ENCODE peak calls at places on chromosome 14, in six cellular contexts. K, Z, O, N, Y and D are unnamed samples.

GRCh38 chr14:59310644-59311043 is 122.2 kb downstream of the DAAM1 start:
- DNase-seq in K (no peak), Y (no peak), Z (no peak), O (no peak), N (no peak), D (no peak)

GRCh38 chr14:52790011-52790755 is 1.2 kb downstream of the GNPNAT1 start:
- DNase-seq in Z (no peak), Y (no peak), N (no peak), K (no peak), O (no peak), D (peak; percentile 31)

GRCh38 chr14:30317729-30318128 is 241.2 kb upstream of the G2E3 start:
- DNase-seq in N (no peak), Z (no peak), Y (no peak), K (no peak), O (no peak), D (no peak)

GRCh38 chr14:83975435-83976222 is 1554.3 kb upstream of the FLRT2 start:
- DNase-seq in Z (peak; percentile 41), Y (no peak), K (no peak), O (peak; percentile 15), N (no peak), D (no peak)

GRCh38 chr14:55416866-55417265 is 5.2 kb upstream of the ATG14 start:
- DNase-seq in O (no peak), N (no peak), Z (no peak), K (no peak), Y (no peak), D (peak; percentile 36)

GRCh38 chr14:91310620-91311283 is 66.2 kb upstream of the GPR68 start:
- DNase-seq in O (no peak), K (no peak), Z (no peak), Y (no peak), N (no peak), D (no peak)

GRCh38 chr14:69610020-69610858 is 1.2 kb upstream of the SUSD6 start:
- DNase-seq in Z (no peak), K (no peak), O (no peak), Y (no peak), N (no peak), D (no peak)

GRCh38 chr14:39266589-39266870 is 32.8 kb downstream of the MIA2 start:
- DNase-seq in N (no peak), Z (no peak), Y (peak; percentile 82), O (peak; percentile 72), K (peak; percentile 45), D (no peak)

GRCh38 chr14:44700184-44700583 is 193.1 kb upstream of the FSCB start:
- DNase-seq in Y (no peak), K (no peak), O (no peak), Z (no peak), N (peak; percentile 26), D (peak; percentile 6)

GRCh38 chr14:72781476-72782181 is 112.3 kb downstream of the DPF3 start:
- DNase-seq in N (no peak), O (no peak), Y (peak; percentile 19), K (no peak), Z (no peak), D (peak; percentile 53)

GRCh38 chr14:100281286-100282082 is 24.8 kb downstream of the SLC25A29 start:
- DNase-seq in Z (no peak), Y (no peak), K (no peak), O (no peak), N (no peak), D (no peak)

GRCh38 chr14:69808919-69809808 is 12.1 kb upstream of the SLC10A1 start:
- DNase-seq in N (no peak), K (no peak), Z (no peak), Y (no peak), O (no peak), D (no peak)

GRCh38 chr14:68208726-68209125 is 389.1 kb downstream of the RAD51B start:
- DNase-seq in Y (no peak), N (no peak), K (no peak), O (no peak), Z (no peak), D (no peak)

GRCh38 chr14:20606190-20606901 is 15.2 kb upstream of the RNASE12 start:
- DNase-seq in N (no peak), K (no peak), O (no peak), Z (no peak), Y (no peak), D (peak; percentile 74)

GRCh38 chr14:92986254-92987147 is 63.6 kb downstream of the CHGA start:
- DNase-seq in Z (no peak), Y (peak; percentile 87), K (no peak), N (no peak), O (no peak), D (peak; percentile 76)

GRCh38 chr14:74480051-74480450 is 13.1 kb downstream of the NPC2 start:
- DNase-seq in Y (no peak), K (no peak), O (no peak), Z (no peak), N (no peak), D (no peak)

GRCh38 chr14:20487402-20487742 is 18.0 kb upstream of the RNASE10 start:
- DNase-seq in Z (no peak), K (no peak), Y (no peak), O (no peak), N (no peak), D (no peak)

GRCh38 chr14:31541702-31542101 is 19.5 kb upstream of the NUBPL start:
- DNase-seq in Y (no peak), O (no peak), K (no peak), N (no peak), Z (no peak), D (no peak)

GRCh38 chr14:39555749-39556148 is 123.5 kb upstream of the FBXO33 start:
- DNase-seq in Z (peak; percentile 29), O (no peak), N (no peak), K (no peak), Y (no peak), D (no peak)

GRCh38 chr14:100129161-100129589 is 30.3 kb downstream of the DEGS2 start:
- DNase-seq in Z (no peak), O (no peak), Y (no peak), K (no peak), N (no peak), D (peak; percentile 71)

GRCh38 chr14:64636980-64637429 is 67.2 kb upstream of the PLEKHG3 start:
- DNase-seq in O (no peak), Z (no peak), K (no peak), N (no peak), Y (no peak), D (no peak)

GRCh38 chr14:95463173-95463901 is 53.1 kb downstream of the SYNE3 start:
- DNase-seq in Y (no peak), Z (no peak), N (no peak), K (no peak), O (peak; percentile 41), D (no peak)

GRCh38 chr14:94540031-94540794 is 21.0 kb upstream of the SERPINA4 start:
- DNase-seq in Z (no peak), Y (no peak), K (peak; percentile 12), O (no peak), N (no peak), D (peak; percentile 64)

GRCh38 chr14:73763396-73763795 is 49.2 kb upstream of the PNMA1 start:
- DNase-seq in N (no peak), O (peak; percentile 0), K (no peak), Y (no peak), Z (no peak), D (no peak)

GRCh38 chr14:95303107-95303506 is 16.6 kb downstream of the CLMN start:
- DNase-seq in N (no peak), O (no peak), Y (no peak), K (no peak), Z (no peak), D (no peak)

DNA sequence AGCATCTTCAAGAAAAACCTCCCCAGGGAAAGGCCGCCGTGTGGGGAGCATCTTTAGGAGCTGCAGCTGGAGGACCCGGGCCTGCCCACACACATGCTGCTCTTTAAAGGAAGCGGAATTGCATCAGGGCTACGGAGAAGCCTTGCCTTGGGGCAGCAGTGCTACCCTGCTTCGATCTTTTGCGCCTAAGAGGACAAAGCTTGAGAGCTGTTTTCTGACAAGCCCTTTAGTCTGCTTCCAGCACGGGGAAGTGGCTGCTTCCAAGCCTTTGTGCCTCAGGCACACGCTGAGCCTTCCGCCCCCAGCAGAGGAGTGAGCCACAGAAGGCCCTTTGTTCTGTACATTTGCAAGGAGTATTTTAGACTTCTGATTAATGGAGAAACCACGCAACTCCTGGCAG is 31.5 kb downstream of the COA8 start:
- DNase-seq in N (no peak), K (no peak), Z (peak; percentile 28), Y (no peak), O (no peak), D (peak; percentile 85)
- H3K4me3 ChIP-seq in N (no peak overlapping the region), K (no peak overlapping the region), Z (peak overlapping the region; percentile 17), Y (no peak overlapping the region), O (no peak overlapping the region), D (no peak overlapping the region)

DNA sequence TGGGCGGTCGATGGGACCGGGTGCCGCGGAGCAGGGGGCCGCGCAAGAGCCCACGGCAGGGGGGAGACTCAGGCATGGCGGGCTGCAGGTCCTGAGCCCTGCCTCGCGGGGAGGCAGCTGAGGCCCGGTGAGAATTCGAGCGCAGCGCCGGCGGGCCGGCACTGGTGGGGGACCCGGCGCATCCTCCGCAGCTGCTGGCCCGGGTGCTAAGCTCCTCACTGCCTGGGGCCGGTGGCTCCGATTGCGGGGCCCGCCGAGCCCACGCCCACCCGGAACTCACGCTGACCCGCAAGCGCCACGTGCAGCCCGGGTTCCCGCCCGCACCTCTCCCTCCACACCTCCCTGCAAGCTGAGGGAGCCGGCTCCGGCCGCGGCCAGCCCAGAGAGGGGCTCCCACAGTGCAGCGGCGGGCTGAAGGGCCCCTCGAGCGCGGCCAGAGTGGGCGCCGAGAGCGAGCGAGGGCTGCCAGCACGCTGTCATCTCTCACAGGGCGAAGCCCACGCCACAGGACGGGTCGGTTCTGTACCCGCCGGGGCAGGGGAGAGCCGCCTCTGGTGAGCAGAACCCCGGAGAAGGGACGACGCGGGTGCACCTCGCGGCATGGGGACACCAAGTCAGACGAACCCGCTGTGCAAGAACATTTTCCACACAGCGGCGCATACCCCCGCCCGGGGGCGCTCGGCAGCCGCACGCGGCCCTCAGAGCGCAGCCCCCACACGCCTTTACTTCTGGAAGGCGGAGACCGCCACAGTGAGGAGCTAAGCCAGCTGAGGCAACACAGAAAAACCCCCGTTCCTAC is 1.2 kb upstream of the SIVA1 start:
- DNase-seq in Z (no peak), Y (no peak), K (no peak), N (no peak), O (no peak), D (no peak)
- TF ChIP-seq CTCF in Z (no peak), Y (no peak), K (no peak), N (no peak), O (no peak), D (no peak)

GRCh38 chr14:97273540-97273939 is 476.4 kb downstream of the VRK1 start:
- DNase-seq in Z (no peak), N (no peak), K (no peak), Y (no peak), O (no peak), D (no peak)
- H3K4me3 ChIP-seq in Z (no peak overlapping the region), N (no peak overlapping the region), K (no peak overlapping the region), Y (no peak overlapping the region), O (no peak overlapping the region), D (no peak overlapping the region)

GRCh38 chr14:88630565-88630964 is 67.7 kb downstream of the ZC3H14 start:
- DNase-seq in Z (no peak), Y (no peak), N (no peak), O (no peak), K (no peak), D (peak; percentile 75)

GRCh38 chr14:88628033-88628432 is 65.2 kb downstream of the ZC3H14 start:
- DNase-seq in K (no peak), Z (no peak), Y (no peak), N (no peak), O (no peak), D (no peak)

GRCh38 chr14:88625671-88626070 is 62.8 kb downstream of the ZC3H14 start:
- DNase-seq in Y (no peak), N (no peak), Z (no peak), O (no peak), K (no peak), D (no peak)

GRCh38 chr14:88631091-88631490 is 68.3 kb downstream of the ZC3H14 start:
- DNase-seq in O (no peak), Z (no peak), N (no peak), K (no peak), Y (no peak), D (no peak)

GRCh38 chr14:88628452-88628851 is 65.6 kb downstream of the ZC3H14 start:
- DNase-seq in Y (no peak), K (no peak), O (no peak), Z (no peak), N (no peak), D (no peak)
- TF ChIP-seq CTCF in Y (no peak), K (no peak), O (no peak), Z (no peak), N (no peak), D (no peak)